ENCODE peak calls at places on chromosomes 13 and 19, in seven cellular contexts. H is activated T-cell treated with anti-CD3 and anti-CD28 coated beads, Interleukin-2, amount 50 U/mL, for 72 hours; B is RPMI8226; W is astrocyte; N is activated naive CD4-positive, alpha-beta T cell treated with anti-CD3 and anti-CD28 coated beads for 36 hours; F is stomach; I is GM18507. A is an unnamed sample.

GRCh38 chr19:42251572-42251990 is 3.3 kb downstream of the ERF start:
- DNase-seq in H (no peak), B (no peak), W (no peak), N (no peak), F (no peak), I (no peak), A (no peak)

GRCh38 chr13:25864116-25864515 is 187.7 kb downstream of the SHISA2 start:
- DNase-seq in H (no peak), B (no peak), W (no peak), N (no peak), F (no peak), I (no peak), A (no peak)

GRCh38 chr13:44972956-44973581 is 16.2 kb downstream of the NUFIP1 start:
- DNase-seq in H (no peak), B (peak), W (no peak), N (no peak), F (no peak), I (no peak), A (no peak)

GRCh38 chr13:44770951-44771350 is 194.8 kb upstream of the TSC22D1 start:
- DNase-seq in H (no peak), B (no peak), W (no peak), N (no peak), F (no peak), I (no peak), A (no peak)

GRCh38 chr19:7258840-7259395 is 35.3 kb downstream of the INSR start:
- DNase-seq in H (no peak), B (no peak), W (no peak), N (no peak), F (no peak), I (no peak), A (no peak)

GRCh38 chr19:12779162-12779993 is 4.0 kb upstream of the HOOK2 start:
- DNase-seq in H (peak), B (peak), W (peak), N (peak), F (no peak), I (no peak), A (peak)

GRCh38 chr19:17339088-17339741 is 1.9 kb downstream of the GTPBP3 start:
- DNase-seq in H (peak), B (no peak), W (no peak), N (peak), F (no peak), I (no peak), A (peak)

GRCh38 chr19:982567-983170 is 1.5 kb upstream of the WDR18 start:
- DNase-seq in H (peak), B (peak), W (no peak), N (peak), F (peak), I (peak), A (peak)

GRCh38 chr19:17721821-17722220 is 2.5 kb downstream of the MAP1S start:
- DNase-seq in H (peak), B (no peak), W (no peak), N (no peak), F (no peak), I (no peak), A (no peak)

GRCh38 chr19:47446534-47447469 is 24.9 kb downstream of the SLC8A2 start:
- DNase-seq in H (peak), B (no peak), W (no peak), N (peak), F (peak), I (no peak), A (no peak)

GRCh38 chr19:16283103-16283469 is 41.5 kb upstream of the KLF2 start:
- DNase-seq in H (no peak), B (no peak), W (no peak), N (no peak), F (no peak), I (no peak), A (no peak)

GRCh38 chr19:2049741-2050348 is 1.2 kb downstream of the MKNK2 start:
- DNase-seq in H (peak), B (peak), W (peak), N (peak), F (peak), I (no peak), A (peak)

GRCh38 chr13:90307136-90307535 is 1040.4 kb upstream of the MIR17HG start:
- DNase-seq in H (no peak), B (no peak), W (no peak), N (no peak), F (no peak), I (no peak), A (no peak)

GRCh38 chr13:84481958-84482357 is 599.7 kb upstream of the SLITRK1 start:
- DNase-seq in H (no peak), B (no peak), W (peak), N (no peak), F (no peak), I (no peak), A (no peak)

GRCh38 chr13:110268061-110268460 is 38.9 kb downstream of the COL4A1 start:
- DNase-seq in H (no peak), B (no peak), W (no peak), N (no peak), F (no peak), I (no peak), A (no peak)

GRCh38 chr13:75426421-75426820 is 55.5 kb downstream of the TBC1D4 start:
- DNase-seq in H (no peak), B (no peak), W (no peak), N (no peak), F (no peak), I (no peak), A (no peak)

GRCh38 chr19:15142313-15142712 is 35.1 kb downstream of the SYDE1 start:
- DNase-seq in H (no peak), B (no peak), W (no peak), N (no peak), F (no peak), I (no peak), A (peak)

GRCh38 chr13:99926014-99926731 is 45.4 kb downstream of the ZIC5 start:
- DNase-seq in H (no peak), B (no peak), W (peak), N (no peak), F (peak), I (no peak), A (no peak)

GRCh38 chr19:6412111-6412999 is 12.3 kb downstream of the KHSRP start:
- DNase-seq in H (peak), B (peak), W (no peak), N (peak), F (peak), I (peak), A (peak)

GRCh38 chr19:56191115-56191514 is 6.5 kb downstream of the ZSCAN5B start:
- DNase-seq in H (no peak), B (no peak), W (no peak), N (no peak), F (no peak), I (no peak), A (no peak)

GRCh38 chr19:35710784-35711723 is 6.7 kb downstream of the ZBTB32 start:
- DNase-seq in H (peak), B (no peak), W (no peak), N (peak), F (no peak), I (peak), A (no peak)

GRCh38 chr13:110110783-110111182 is 196.2 kb downstream of the COL4A1 start:
- DNase-seq in H (no peak), B (no peak), W (no peak), N (no peak), F (no peak), I (no peak), A (no peak)

GRCh38 chr13:104530741-104531140 is 1464.5 kb upstream of the SLC10A2 start:
- DNase-seq in H (no peak), B (no peak), W (peak), N (no peak), F (no peak), I (no peak), A (no peak)